ENCODE peak calls at places on chromosome 13, in ten cellular contexts. H, V, O, N, T, P, J, B, X and M are unnamed samples.
A peak's percentile ranks its signal among the peaks of the same experiment; 100 is the strongest.

GRCh38 chr13:97978661-97979450 is 25.4 kb downstream of the IPO5 start:
- DNase-seq in N (no peak), T (no peak), B (peak; percentile 66), O (peak; percentile 41), J (no peak), V (no peak), H (no peak), P (no peak), X (no peak), M (peak; percentile 32)

GRCh38 chr13:26050568-26051230 is 1.1 kb downstream of the SHISA2 start:
- DNase-seq in H (peak; percentile 42), B (peak; percentile 79), T (peak; percentile 11), J (no peak), O (peak; percentile 23), V (no peak), X (peak; percentile 77), N (no peak), P (no peak), M (no peak)

GRCh38 chr13:53920916-53921315 is 892.3 kb downstream of the OLFM4 start:
- DNase-seq in P (no peak), H (peak; percentile 7), X (peak; percentile 2), T (no peak), J (no peak), O (no peak), V (no peak), B (no peak), N (no peak), M (no peak)

GRCh38 chr13:113325779-113326178 is 28.7 kb downstream of the LAMP1 start:
- DNase-seq in V (no peak), O (no peak), X (no peak), H (no peak), P (no peak), T (no peak), N (no peak), J (no peak), B (no peak), M (no peak)

GRCh38 chr13:114005206-114005720 is 31.4 kb upstream of the C13orf46 start:
- DNase-seq in B (no peak), O (no peak), T (no peak), X (no peak), V (no peak), P (no peak), H (no peak), J (no peak), N (no peak), M (no peak)

GRCh38 chr13:113229791-113230190 is 20.4 kb downstream of the CUL4A start:
- DNase-seq in V (no peak), J (no peak), P (no peak), N (no peak), H (no peak), X (no peak), B (no peak), O (no peak), T (no peak), M (no peak)

GRCh38 chr13:32262165-32262564 is 53.0 kb downstream of the ZAR1L start:
- DNase-seq in B (no peak), N (no peak), O (peak; percentile 46), V (no peak), P (no peak), H (no peak), X (no peak), T (no peak), J (no peak), M (no peak)

GRCh38 chr13:110799246-110800236 is 86.0 kb downstream of the ING1 start:
- DNase-seq in H (peak; percentile 62), J (no peak), V (peak; percentile 86), N (peak; percentile 59), T (peak; percentile 64), O (peak; percentile 89), P (peak; percentile 76), B (no peak), X (no peak), M (peak; percentile 96)

GRCh38 chr13:101018720-101019119 is 344.1 kb upstream of the TMTC4 start:
- DNase-seq in H (no peak), O (peak; percentile 63), N (peak; percentile 0), V (peak; percentile 4), P (no peak), J (no peak), B (no peak), T (no peak), X (no peak), M (peak; percentile 2)

GRCh38 chr13:45615501-45616101 is at the start of gene ERICH6B:
- DNase-seq in N (no peak), T (no peak), P (peak; percentile 17), O (peak; percentile 61), X (peak; percentile 77), J (no peak), B (peak; percentile 91), H (no peak), V (no peak), M (peak; percentile 26)

GRCh38 chr13:23512762-23513395 is 57.3 kb upstream of the TNFRSF19 start:
- DNase-seq in N (no peak), H (no peak), P (no peak), X (no peak), T (no peak), O (no peak), V (no peak), B (peak; percentile 39), J (peak; percentile 52), M (no peak)

GRCh38 chr13:77300176-77301141 is 26.4 kb downstream of the MYCBP2 start:
- DNase-seq in J (peak; percentile 41), N (no peak), T (no peak), B (peak; percentile 9), P (no peak), H (no peak), X (no peak), O (peak; percentile 73), V (peak; percentile 39), M (peak; percentile 86)

GRCh38 chr13:110281736-110282135 is 25.2 kb downstream of the COL4A1 start:
- DNase-seq in H (no peak), X (no peak), N (no peak), P (no peak), T (no peak), O (no peak), J (no peak), V (no peak), B (no peak), M (no peak)

GRCh38 chr13:93723316-93723715 is 496.7 kb downstream of the GPC6 start:
- DNase-seq in H (no peak), X (no peak), V (no peak), N (no peak), P (no peak), O (peak; percentile 54), T (no peak), J (no peak), B (no peak), M (peak; percentile 41)

GRCh38 chr13:97976551-97977375 is 23.3 kb downstream of the IPO5 start:
- DNase-seq in V (no peak), B (peak; percentile 34), X (peak; percentile 40), N (no peak), H (no peak), J (no peak), T (peak; percentile 19), O (peak; percentile 52), P (no peak), M (no peak)

GRCh38 chr13:44231786-44232516 is 141.7 kb upstream of the SERP2 start:
- DNase-seq in V (peak; percentile 74), N (peak; percentile 84), P (peak; percentile 69), B (peak; percentile 77), T (no peak), H (peak; percentile 72), J (no peak), X (no peak), O (peak; percentile 90), M (peak; percentile 98)
- TF ChIP-seq CTCF in V (no peak), N (peak; percentile 8), P (no peak), B (no peak), T (no peak), H (peak; percentile 18), J (no peak), X (no peak), O (no peak), M (peak; percentile 19)

DNA sequence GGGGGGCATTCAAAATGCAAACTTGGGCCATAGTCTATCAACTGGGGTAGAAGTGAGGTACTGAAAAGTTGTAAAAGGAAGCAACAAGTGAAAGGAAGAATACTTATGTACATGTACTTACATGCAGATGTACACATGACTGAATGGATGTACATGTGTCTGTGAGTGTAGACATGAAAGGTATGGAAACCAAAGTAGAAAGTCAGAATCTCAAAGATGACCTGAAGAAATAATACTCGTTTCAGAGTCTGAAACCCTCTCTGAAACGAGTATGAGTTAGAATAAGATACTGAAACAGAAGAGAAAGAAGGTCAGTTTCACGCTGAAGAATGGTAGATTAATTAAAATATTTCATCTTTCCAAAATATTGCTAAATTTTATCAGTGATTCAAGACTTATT is 13.9 kb downstream of the DZIP1 start:
- DNase-seq in T (no peak), H (no peak), J (peak; percentile 46), P (no peak), O (no peak), V (no peak), N (no peak), B (no peak), X (no peak), M (no peak)
- TF ChIP-seq CTCF in T (no peak), H (no peak), J (no peak), P (no peak), O (no peak), V (no peak), N (no peak), B (no peak), X (no peak), M (no peak)

DNA sequence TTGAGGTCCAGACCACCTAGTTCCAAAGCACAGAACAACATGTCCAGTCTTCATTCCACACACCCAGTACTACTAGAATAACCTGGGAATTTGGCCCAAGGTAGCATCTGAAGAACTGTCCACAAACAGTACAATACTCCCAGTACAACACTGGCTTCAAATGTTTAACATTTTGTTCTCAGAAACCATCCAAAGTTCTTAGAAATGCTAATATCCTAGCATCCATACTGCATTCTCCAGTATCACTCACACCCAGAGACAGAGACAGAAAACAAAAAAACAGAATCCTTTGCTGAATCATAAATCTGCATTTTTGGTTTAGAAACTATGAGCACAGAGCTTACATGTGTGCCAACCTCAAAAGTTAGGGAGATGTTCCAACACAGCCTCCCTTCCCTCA is 490.8 kb downstream of the FOXO1 start:
- DNase-seq in N (no peak), O (no peak), T (no peak), B (no peak), X (no peak), P (no peak), J (no peak), V (no peak), H (no peak), M (no peak)
- TF ChIP-seq CTCF in N (no peak), O (no peak), T (no peak), B (no peak), X (no peak), P (no peak), J (no peak), V (no peak), H (no peak), M (no peak)

GRCh38 chr13:70311175-70311574 is 202.9 kb upstream of the KLHL1 start:
- DNase-seq in H (no peak), B (no peak), O (no peak), J (no peak), N (no peak), T (no peak), V (no peak), P (no peak), X (no peak), M (no peak)

DNA sequence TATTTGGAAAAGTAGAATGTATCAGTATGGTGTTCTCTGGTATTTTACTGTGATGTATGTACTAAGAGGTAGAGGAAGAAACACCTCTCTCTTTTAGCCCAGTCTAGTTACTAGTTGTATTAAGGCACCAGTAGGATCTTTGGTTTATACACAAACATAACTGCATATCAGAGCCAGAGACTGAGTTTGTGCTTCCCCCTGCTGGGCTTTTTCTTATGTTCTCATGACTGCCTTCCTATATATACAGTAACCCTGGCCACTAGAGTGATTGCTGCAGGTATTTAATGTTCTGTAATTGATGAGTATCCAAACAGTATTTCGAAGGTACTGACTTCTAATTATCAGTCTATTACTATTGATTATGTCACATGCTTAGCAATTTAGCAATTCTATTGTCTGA is 202.5 kb upstream of the KLHL1 start:
- DNase-seq in V (no peak), P (no peak), J (peak; percentile 14), N (no peak), H (no peak), T (no peak), O (no peak), X (peak; percentile 18), B (peak; percentile 79), M (peak; percentile 13)
- TF ChIP-seq CTCF in V (no peak), P (no peak), J (peak; percentile 21), N (no peak), H (no peak), T (peak; percentile 16), O (no peak), X (peak; percentile 45), B (peak; percentile 63), M (peak; percentile 7)